ENCODE peak calls at places on chromosomes 5 and 9, in five cellular contexts. One of them, this sample, is unnamed.

GRCh38 chr9:17742065-17742464 is 163.2 kb downstream of the SH3GL2 start:
- DNase-seq in EH: peak
- DNase-seq in astrocyte of the spinal cord: no peak
- DNase-seq in heart right ventricle: no peak
- DNase-seq in activated T-cell treated with anti-CD3 and anti-CD28 coated beads, Interleukin-2, amount 50 U/mL, for 72 hours: no peak
- DNase-seq in this sample: no peak

GRCh38 chr5:179289756-179290385 is 55.4 kb downstream of the ADAMTS2 start:
- DNase-seq in heart right ventricle: no peak
- DNase-seq in astrocyte of the spinal cord: no peak
- DNase-seq in EH: no peak
- DNase-seq in activated T-cell treated with anti-CD3 and anti-CD28 coated beads, Interleukin-2, amount 50 U/mL, for 72 hours: no peak
- DNase-seq in this sample: no peak

GRCh38 chr5:35924950-35925722 is 13.3 kb downstream of the CAPSL start:
- DNase-seq in astrocyte of the spinal cord: peak
- DNase-seq in EH: peak
- DNase-seq in activated T-cell treated with anti-CD3 and anti-CD28 coated beads, Interleukin-2, amount 50 U/mL, for 72 hours: peak
- DNase-seq in heart right ventricle: peak
- DNase-seq in this sample: no peak

GRCh38 chr9:131698715-131699053 is 41.2 kb downstream of the RAPGEF1 start:
- DNase-seq in heart right ventricle: no peak
- DNase-seq in activated T-cell treated with anti-CD3 and anti-CD28 coated beads, Interleukin-2, amount 50 U/mL, for 72 hours: no peak
- DNase-seq in astrocyte of the spinal cord: no peak
- DNase-seq in EH: no peak
- DNase-seq in this sample: no peak

GRCh38 chr9:117622347-117622746 is 81.9 kb upstream of the TLR4 start:
- DNase-seq in activated T-cell treated with anti-CD3 and anti-CD28 coated beads, Interleukin-2, amount 50 U/mL, for 72 hours: no peak
- DNase-seq in astrocyte of the spinal cord: no peak
- DNase-seq in heart right ventricle: no peak
- DNase-seq in EH: no peak
- DNase-seq in this sample: no peak

GRCh38 chr5:42970636-42971559 is 69.2 kb downstream of the ANXA2R start:
- DNase-seq in heart right ventricle: peak
- DNase-seq in EH: peak
- DNase-seq in astrocyte of the spinal cord: no peak
- DNase-seq in activated T-cell treated with anti-CD3 and anti-CD28 coated beads, Interleukin-2, amount 50 U/mL, for 72 hours: no peak
- DNase-seq in this sample: peak

GRCh38 chr9:121603028-121603427 is 48.4 kb upstream of the DAB2IP start:
- DNase-seq in activated T-cell treated with anti-CD3 and anti-CD28 coated beads, Interleukin-2, amount 50 U/mL, for 72 hours: no peak
- DNase-seq in heart right ventricle: no peak
- DNase-seq in EH: no peak
- DNase-seq in astrocyte of the spinal cord: no peak
- DNase-seq in this sample: no peak

GRCh38 chr5:62653864-62654575 is 75.4 kb downstream of the LRRC70 start:
- DNase-seq in activated T-cell treated with anti-CD3 and anti-CD28 coated beads, Interleukin-2, amount 50 U/mL, for 72 hours: no peak
- DNase-seq in astrocyte of the spinal cord: no peak
- DNase-seq in heart right ventricle: no peak
- DNase-seq in EH: no peak
- DNase-seq in this sample: no peak

GRCh38 chr5:88674262-88675158 is 208.5 kb downstream of the MEF2C start:
- DNase-seq in EH: no peak
- DNase-seq in heart right ventricle: no peak
- DNase-seq in activated T-cell treated with anti-CD3 and anti-CD28 coated beads, Interleukin-2, amount 50 U/mL, for 72 hours: peak
- DNase-seq in astrocyte of the spinal cord: peak
- DNase-seq in this sample: peak

GRCh38 chr5:115857621-115858349 is 16.1 kb downstream of the AP3S1 start:
- DNase-seq in EH: peak
- DNase-seq in activated T-cell treated with anti-CD3 and anti-CD28 coated beads, Interleukin-2, amount 50 U/mL, for 72 hours: no peak
- DNase-seq in astrocyte of the spinal cord: peak
- DNase-seq in heart right ventricle: no peak
- DNase-seq in this sample: peak

GRCh38 chr9:134536101-134536900 is 105.3 kb upstream of the COL5A1 start:
- DNase-seq in heart right ventricle: no peak
- DNase-seq in astrocyte of the spinal cord: peak
- DNase-seq in activated T-cell treated with anti-CD3 and anti-CD28 coated beads, Interleukin-2, amount 50 U/mL, for 72 hours: no peak
- DNase-seq in EH: peak
- DNase-seq in this sample: peak

GRCh38 chr5:14467886-14468285 is 113.7 kb upstream of the OTULINL start:
- DNase-seq in activated T-cell treated with anti-CD3 and anti-CD28 coated beads, Interleukin-2, amount 50 U/mL, for 72 hours: no peak
- DNase-seq in heart right ventricle: no peak
- DNase-seq in EH: no peak
- DNase-seq in astrocyte of the spinal cord: peak
- DNase-seq in this sample: no peak

GRCh38 chr9:92278117-92278516 is 15.4 kb downstream of the IARS1 start:
- DNase-seq in heart right ventricle: no peak
- DNase-seq in astrocyte of the spinal cord: peak
- DNase-seq in activated T-cell treated with anti-CD3 and anti-CD28 coated beads, Interleukin-2, amount 50 U/mL, for 72 hours: no peak
- DNase-seq in EH: peak
- DNase-seq in this sample: no peak

GRCh38 chr9:120376101-120376500 is 203.9 kb downstream of the CDK5RAP2 start:
- DNase-seq in EH: no peak
- DNase-seq in heart right ventricle: no peak
- DNase-seq in activated T-cell treated with anti-CD3 and anti-CD28 coated beads, Interleukin-2, amount 50 U/mL, for 72 hours: no peak
- DNase-seq in astrocyte of the spinal cord: no peak
- DNase-seq in this sample: no peak

GRCh38 chr5:106825379-106825778 is 845.4 kb downstream of the EFNA5 start:
- DNase-seq in heart right ventricle: no peak
- DNase-seq in astrocyte of the spinal cord: peak
- DNase-seq in activated T-cell treated with anti-CD3 and anti-CD28 coated beads, Interleukin-2, amount 50 U/mL, for 72 hours: no peak
- DNase-seq in EH: no peak
- DNase-seq in this sample: no peak

GRCh38 chr5:128572546-128573339 is 34.7 kb upstream of the FBN2 start:
- DNase-seq in heart right ventricle: no peak
- DNase-seq in EH: peak
- DNase-seq in astrocyte of the spinal cord: peak
- DNase-seq in activated T-cell treated with anti-CD3 and anti-CD28 coated beads, Interleukin-2, amount 50 U/mL, for 72 hours: no peak
- DNase-seq in this sample: no peak

GRCh38 chr5:76204713-76205112 is 121.5 kb downstream of the SV2C start:
- DNase-seq in heart right ventricle: no peak
- DNase-seq in astrocyte of the spinal cord: no peak
- DNase-seq in activated T-cell treated with anti-CD3 and anti-CD28 coated beads, Interleukin-2, amount 50 U/mL, for 72 hours: no peak
- DNase-seq in EH: no peak
- DNase-seq in this sample: no peak

GRCh38 chr9:125544988-125545651 is 161.9 kb downstream of the MAPKAP1 start:
- DNase-seq in heart right ventricle: no peak
- DNase-seq in astrocyte of the spinal cord: peak
- DNase-seq in activated T-cell treated with anti-CD3 and anti-CD28 coated beads, Interleukin-2, amount 50 U/mL, for 72 hours: no peak
- DNase-seq in EH: peak
- DNase-seq in this sample: no peak

GRCh38 chr5:149279651-149280050 is 8.0 kb downstream of the AFAP1L1 start:
- DNase-seq in astrocyte of the spinal cord: no peak
- DNase-seq in activated T-cell treated with anti-CD3 and anti-CD28 coated beads, Interleukin-2, amount 50 U/mL, for 72 hours: no peak
- DNase-seq in EH: no peak
- DNase-seq in heart right ventricle: no peak
- DNase-seq in this sample: no peak

GRCh38 chr5:157046041-157046440 is 12.9 kb downstream of the HAVCR1 start:
- DNase-seq in EH: no peak
- DNase-seq in activated T-cell treated with anti-CD3 and anti-CD28 coated beads, Interleukin-2, amount 50 U/mL, for 72 hours: no peak
- DNase-seq in heart right ventricle: peak
- DNase-seq in astrocyte of the spinal cord: no peak
- DNase-seq in this sample: peak

GRCh38 chr9:108552459-108553040 is 303.2 kb downstream of the ACTL7B start:
- DNase-seq in EH: no peak
- DNase-seq in activated T-cell treated with anti-CD3 and anti-CD28 coated beads, Interleukin-2, amount 50 U/mL, for 72 hours: no peak
- DNase-seq in astrocyte of the spinal cord: no peak
- DNase-seq in heart right ventricle: no peak
- DNase-seq in this sample: no peak

GRCh38 chr9:72537671-72538070 is 16.3 kb downstream of the TMC1 start:
- DNase-seq in astrocyte of the spinal cord: no peak
- DNase-seq in EH: no peak
- DNase-seq in activated T-cell treated with anti-CD3 and anti-CD28 coated beads, Interleukin-2, amount 50 U/mL, for 72 hours: no peak
- DNase-seq in heart right ventricle: no peak
- DNase-seq in this sample: no peak

GRCh38 chr9:76654575-76654974 is 109.7 kb upstream of the PCA3 start:
- DNase-seq in EH: peak
- DNase-seq in activated T-cell treated with anti-CD3 and anti-CD28 coated beads, Interleukin-2, amount 50 U/mL, for 72 hours: no peak
- DNase-seq in astrocyte of the spinal cord: peak
- DNase-seq in heart right ventricle: no peak
- DNase-seq in this sample: no peak

GRCh38 chr5:56733580-56733979 is 81.8 kb upstream of the MAP3K1 start:
- DNase-seq in astrocyte of the spinal cord: no peak
- DNase-seq in EH: no peak
- DNase-seq in activated T-cell treated with anti-CD3 and anti-CD28 coated beads, Interleukin-2, amount 50 U/mL, for 72 hours: no peak
- DNase-seq in heart right ventricle: no peak
- DNase-seq in this sample: no peak

GRCh38 chr5:38853753-38854470 is 8.1 kb downstream of the OSMR start:
- DNase-seq in heart right ventricle: no peak
- DNase-seq in activated T-cell treated with anti-CD3 and anti-CD28 coated beads, Interleukin-2, amount 50 U/mL, for 72 hours: no peak
- DNase-seq in astrocyte of the spinal cord: peak
- DNase-seq in EH: peak
- DNase-seq in this sample: no peak

GRCh38 chr5:137051165-137051564 is 448.0 kb downstream of the SPOCK1 start:
- DNase-seq in EH: peak
- DNase-seq in astrocyte of the spinal cord: no peak
- DNase-seq in heart right ventricle: no peak
- DNase-seq in activated T-cell treated with anti-CD3 and anti-CD28 coated beads, Interleukin-2, amount 50 U/mL, for 72 hours: no peak
- DNase-seq in this sample: peak

GRCh38 chr9:97636903-97637302 is 3.3 kb downstream of the NCBP1 start:
- DNase-seq in EH: no peak
- DNase-seq in astrocyte of the spinal cord: no peak
- DNase-seq in activated T-cell treated with anti-CD3 and anti-CD28 coated beads, Interleukin-2, amount 50 U/mL, for 72 hours: no peak
- DNase-seq in heart right ventricle: no peak
- DNase-seq in this sample: no peak

GRCh38 chr5:2334686-2335085 is 416.8 kb downstream of the IRX2 start:
- DNase-seq in EH: no peak
- DNase-seq in activated T-cell treated with anti-CD3 and anti-CD28 coated beads, Interleukin-2, amount 50 U/mL, for 72 hours: no peak
- DNase-seq in heart right ventricle: no peak
- DNase-seq in astrocyte of the spinal cord: no peak
- DNase-seq in this sample: no peak

GRCh38 chr5:125274211-125274610 is 527.8 kb upstream of the ZNF608 start:
- DNase-seq in activated T-cell treated with anti-CD3 and anti-CD28 coated beads, Interleukin-2, amount 50 U/mL, for 72 hours: no peak
- DNase-seq in heart right ventricle: no peak
- DNase-seq in astrocyte of the spinal cord: no peak
- DNase-seq in EH: peak
- DNase-seq in this sample: no peak

GRCh38 chr5:105504-106080 is 13.6 kb downstream of the PLEKHG4B start:
- DNase-seq in astrocyte of the spinal cord: no peak
- DNase-seq in EH: no peak
- DNase-seq in heart right ventricle: no peak
- DNase-seq in activated T-cell treated with anti-CD3 and anti-CD28 coated beads, Interleukin-2, amount 50 U/mL, for 72 hours: no peak
- DNase-seq in this sample: no peak

GRCh38 chr5:172490739-172491461 is 36.6 kb upstream of the SH3PXD2B start:
- DNase-seq in activated T-cell treated with anti-CD3 and anti-CD28 coated beads, Interleukin-2, amount 50 U/mL, for 72 hours: no peak
- DNase-seq in EH: no peak
- DNase-seq in heart right ventricle: no peak
- DNase-seq in astrocyte of the spinal cord: no peak
- DNase-seq in this sample: no peak

GRCh38 chr5:16552666-16553343 is 64.0 kb downstream of the RETREG1 start:
- DNase-seq in activated T-cell treated with anti-CD3 and anti-CD28 coated beads, Interleukin-2, amount 50 U/mL, for 72 hours: peak
- DNase-seq in EH: peak
- DNase-seq in astrocyte of the spinal cord: peak
- DNase-seq in heart right ventricle: peak
- DNase-seq in this sample: peak

GRCh38 chr5:142548739-142549275 is 137.1 kb downstream of the FGF1 start:
- DNase-seq in activated T-cell treated with anti-CD3 and anti-CD28 coated beads, Interleukin-2, amount 50 U/mL, for 72 hours: peak
- DNase-seq in EH: peak
- DNase-seq in heart right ventricle: peak
- DNase-seq in astrocyte of the spinal cord: peak
- DNase-seq in this sample: peak

GRCh38 chr9:129121483-129121882 is 10.3 kb downstream of the PTPA start:
- DNase-seq in EH: peak
- DNase-seq in heart right ventricle: no peak
- DNase-seq in astrocyte of the spinal cord: no peak
- DNase-seq in activated T-cell treated with anti-CD3 and anti-CD28 coated beads, Interleukin-2, amount 50 U/mL, for 72 hours: no peak
- DNase-seq in this sample: no peak

GRCh38 chr5:149038336-149039075 is 24.4 kb downstream of the SH3TC2 start:
- DNase-seq in heart right ventricle: no peak
- DNase-seq in astrocyte of the spinal cord: no peak
- DNase-seq in EH: peak
- DNase-seq in activated T-cell treated with anti-CD3 and anti-CD28 coated beads, Interleukin-2, amount 50 U/mL, for 72 hours: no peak
- DNase-seq in this sample: no peak

GRCh38 chr9:84271004-84271886 is 69.3 kb downstream of the SLC28A3 start:
- DNase-seq in astrocyte of the spinal cord: peak
- DNase-seq in activated T-cell treated with anti-CD3 and anti-CD28 coated beads, Interleukin-2, amount 50 U/mL, for 72 hours: peak
- DNase-seq in heart right ventricle: peak
- DNase-seq in EH: peak
- DNase-seq in this sample: no peak

GRCh38 chr5:17233488-17233887 is 16.1 kb downstream of the BASP1 start:
- DNase-seq in astrocyte of the spinal cord: no peak
- DNase-seq in heart right ventricle: no peak
- DNase-seq in activated T-cell treated with anti-CD3 and anti-CD28 coated beads, Interleukin-2, amount 50 U/mL, for 72 hours: no peak
- DNase-seq in EH: no peak
- DNase-seq in this sample: no peak

GRCh38 chr9:123933401-123933800 is 3.5 kb upstream of the DENND1A start:
- DNase-seq in activated T-cell treated with anti-CD3 and anti-CD28 coated beads, Interleukin-2, amount 50 U/mL, for 72 hours: no peak
- DNase-seq in EH: peak
- DNase-seq in heart right ventricle: no peak
- DNase-seq in astrocyte of the spinal cord: peak
- DNase-seq in this sample: no peak

GRCh38 chr5:168423971-168424370 is 62.3 kb upstream of the RARS1 start:
- DNase-seq in astrocyte of the spinal cord: no peak
- DNase-seq in heart right ventricle: no peak
- DNase-seq in EH: no peak
- DNase-seq in activated T-cell treated with anti-CD3 and anti-CD28 coated beads, Interleukin-2, amount 50 U/mL, for 72 hours: no peak
- DNase-seq in this sample: no peak

This sample was measured in SJCRH30.